ENCODE peak calls at places on chromosomes 2 and 18, in six cellular contexts. One of them, this sample, is unnamed.

GRCh38 chr2:119826370-119826961 is 66.7 kb downstream of the PTPN4 start:
- DNase-seq in MM.1S: peak
- DNase-seq in left lung: no peak
- DNase-seq in GM06990: no peak
- DNase-seq in BE2C: peak
- DNase-seq in body of pancreas: no peak
- DNase-seq in this sample: peak

GRCh38 chr2:69466728-69467127 is 29.5 kb upstream of the NFU1 start:
- DNase-seq in MM.1S: no peak
- DNase-seq in left lung: no peak
- DNase-seq in GM06990: no peak
- DNase-seq in BE2C: no peak
- DNase-seq in body of pancreas: no peak
- DNase-seq in this sample: no peak

GRCh38 chr18:58135806-58136331 is 91.8 kb downstream of the NEDD4L start:
- DNase-seq in MM.1S: peak
- DNase-seq in left lung: no peak
- DNase-seq in GM06990: no peak
- DNase-seq in BE2C: peak
- DNase-seq in body of pancreas: peak
- DNase-seq in this sample: peak

GRCh38 chr2:20201671-20202070 is 23.3 kb downstream of the SDC1 start:
- DNase-seq in MM.1S: no peak
- DNase-seq in left lung: no peak
- DNase-seq in GM06990: no peak
- DNase-seq in BE2C: no peak
- DNase-seq in body of pancreas: no peak
- DNase-seq in this sample: no peak

GRCh38 chr18:11570770-11571169 is 38.6 kb upstream of the SLC35G4 start:
- DNase-seq in MM.1S: peak
- DNase-seq in left lung: no peak
- DNase-seq in GM06990: no peak
- DNase-seq in BE2C: no peak
- DNase-seq in body of pancreas: no peak
- DNase-seq in this sample: peak

GRCh38 chr2:177586154-177586553 is 193.6 kb downstream of the AGPS start:
- DNase-seq in MM.1S: no peak
- DNase-seq in left lung: no peak
- DNase-seq in GM06990: no peak
- DNase-seq in BE2C: no peak
- DNase-seq in body of pancreas: no peak
- DNase-seq in this sample: no peak

GRCh38 chr2:167689444-167689843 is 558.0 kb downstream of the STK39 start:
- DNase-seq in MM.1S: no peak
- DNase-seq in left lung: no peak
- DNase-seq in GM06990: no peak
- DNase-seq in BE2C: no peak
- DNase-seq in body of pancreas: no peak
- DNase-seq in this sample: no peak

GRCh38 chr2:168156661-168157060 is 90.7 kb downstream of the STK39 start:
- DNase-seq in MM.1S: no peak
- DNase-seq in left lung: no peak
- DNase-seq in GM06990: no peak
- DNase-seq in BE2C: peak
- DNase-seq in body of pancreas: no peak
- DNase-seq in this sample: peak

GRCh38 chr18:52190630-52191029 is 149.4 kb upstream of the DCC start:
- DNase-seq in MM.1S: no peak
- DNase-seq in left lung: no peak
- DNase-seq in GM06990: no peak
- DNase-seq in BE2C: no peak
- DNase-seq in body of pancreas: no peak
- DNase-seq in this sample: no peak

GRCh38 chr2:25528173-25528572 is 145.2 kb downstream of the DTNB start:
- DNase-seq in MM.1S: no peak
- DNase-seq in left lung: no peak
- DNase-seq in GM06990: no peak
- DNase-seq in BE2C: no peak
- DNase-seq in body of pancreas: no peak
- DNase-seq in this sample: peak

GRCh38 chr2:216215991-216216390 is 106.8 kb downstream of the XRCC5 start:
- DNase-seq in MM.1S: peak
- DNase-seq in left lung: no peak
- DNase-seq in GM06990: no peak
- DNase-seq in BE2C: peak
- DNase-seq in body of pancreas: no peak
- DNase-seq in this sample: no peak
- TF ChIP-seq CTCF in MM.1S: peak
- TF ChIP-seq CTCF in left lung: no peak
- TF ChIP-seq CTCF in GM06990: peak
- TF ChIP-seq CTCF in BE2C: peak
- TF ChIP-seq CTCF in body of pancreas: no peak
- TF ChIP-seq CTCF in this sample: peak

DNA sequence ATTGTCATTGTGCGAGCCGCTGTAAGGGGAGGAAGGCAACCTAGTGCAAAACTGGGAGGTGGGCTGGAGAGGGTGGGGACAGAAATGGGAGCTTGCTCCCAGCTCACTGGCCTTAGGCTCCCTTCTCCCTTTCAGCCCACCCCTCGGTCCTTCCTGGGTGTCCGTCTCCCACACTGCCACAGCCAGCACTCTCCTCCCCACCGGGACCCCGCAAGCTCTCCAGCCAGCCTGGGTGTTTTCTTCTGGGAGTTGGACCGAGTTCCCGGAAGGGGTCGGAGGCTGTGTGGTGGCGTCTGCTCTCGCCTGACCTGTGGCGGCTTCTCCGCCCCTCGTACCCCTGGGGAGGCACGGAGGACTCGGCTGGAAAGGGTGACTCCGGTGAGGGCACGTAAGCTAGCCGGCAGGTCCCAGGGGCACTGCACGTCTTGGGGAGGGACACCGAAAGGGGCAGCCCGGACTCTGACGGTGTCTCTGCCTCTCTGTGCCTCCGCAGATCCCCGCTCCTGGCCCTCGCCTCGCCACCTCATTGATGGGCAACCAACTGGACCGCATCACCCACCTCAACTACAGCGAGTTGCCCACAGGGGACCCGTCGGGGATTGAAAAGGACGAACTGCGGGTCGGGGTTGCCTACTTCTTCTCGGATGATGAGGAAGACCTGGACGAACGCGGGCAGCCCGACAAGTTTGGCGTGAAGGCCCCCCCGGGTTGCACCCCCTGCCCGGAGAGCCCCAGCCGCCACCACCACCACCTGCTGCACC is 1.1 kb downstream of the LRATD1 start:
- DNase-seq in MM.1S: no peak
- DNase-seq in left lung: no peak
- DNase-seq in GM06990: no peak
- DNase-seq in BE2C: no peak
- DNase-seq in body of pancreas: peak
- DNase-seq in this sample: no peak
- H3K4me3 ChIP-seq in MM.1S: no peak
- H3K4me3 ChIP-seq in left lung: peak
- H3K4me3 ChIP-seq in GM06990: no peak
- H3K4me3 ChIP-seq in BE2C: peak
- H3K4me3 ChIP-seq in body of pancreas: peak
- H3K4me3 ChIP-seq in this sample: peak

GRCh38 chr18:74152270-74152669 is 3.9 kb downstream of the TIMM21 start:
- DNase-seq in MM.1S: no peak
- DNase-seq in left lung: no peak
- DNase-seq in GM06990: no peak
- DNase-seq in BE2C: no peak
- DNase-seq in body of pancreas: no peak
- DNase-seq in this sample: no peak

GRCh38 chr18:74146756-74147155 is 878 bp downstream of the FBXO15 start:
- DNase-seq in MM.1S: no peak
- DNase-seq in left lung: no peak
- DNase-seq in GM06990: no peak
- DNase-seq in BE2C: no peak
- DNase-seq in body of pancreas: no peak
- DNase-seq in this sample: no peak

GRCh38 chr18:74147491-74147778 is 199 bp downstream of the FBXO15 start:
- DNase-seq in MM.1S: no peak
- DNase-seq in left lung: no peak
- DNase-seq in GM06990: no peak
- DNase-seq in BE2C: no peak
- DNase-seq in body of pancreas: no peak
- DNase-seq in this sample: no peak

GRCh38 chr18:74148543-74149070 is 284 bp downstream of the TIMM21 start:
- DNase-seq in MM.1S: no peak
- DNase-seq in left lung: no peak
- DNase-seq in GM06990: no peak
- DNase-seq in BE2C: no peak
- DNase-seq in body of pancreas: no peak
- DNase-seq in this sample: no peak

DNA sequence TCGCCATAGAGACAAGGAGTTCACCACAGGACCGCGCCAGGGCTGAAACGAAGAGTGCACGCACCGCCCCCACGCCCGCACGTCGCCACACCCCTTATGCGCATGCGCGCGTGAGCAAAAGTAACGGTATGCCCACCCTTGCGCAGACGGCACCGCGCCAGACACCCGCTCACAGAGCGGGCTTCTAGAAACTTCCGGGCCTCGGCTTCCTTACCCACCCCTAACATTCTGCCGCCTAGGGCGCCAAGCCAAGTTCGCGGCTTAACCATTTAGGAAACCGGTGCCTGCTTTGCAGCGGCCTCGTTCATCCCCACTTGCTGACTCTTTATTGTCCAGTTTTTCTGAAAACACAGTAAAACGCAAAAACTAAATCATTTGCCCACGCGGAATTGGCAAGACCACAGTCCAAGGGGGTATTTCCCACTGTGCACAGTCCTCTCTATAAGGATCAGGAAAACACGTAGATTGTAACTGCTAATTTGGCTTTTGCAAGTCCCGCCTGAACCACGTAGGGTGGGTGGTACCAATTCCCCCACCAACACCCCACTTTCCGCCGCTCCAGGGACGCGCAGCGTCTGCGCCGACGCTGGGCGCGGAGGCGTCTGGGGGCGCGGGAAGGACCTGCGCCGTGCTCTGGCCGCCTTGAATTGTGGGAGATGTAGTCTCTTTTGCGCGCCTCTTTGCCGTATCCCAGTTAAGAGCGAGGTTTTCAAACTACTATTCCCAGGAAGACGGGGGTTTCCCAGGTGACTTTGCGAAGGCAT is at the start of the genes FBXO15 and TIMM21:
- DNase-seq in MM.1S: peak
- DNase-seq in left lung: peak
- DNase-seq in GM06990: peak
- DNase-seq in BE2C: peak
- DNase-seq in body of pancreas: peak
- DNase-seq in this sample: peak
- TF ChIP-seq CTCF in MM.1S: no peak
- TF ChIP-seq CTCF in left lung: no peak
- TF ChIP-seq CTCF in GM06990: no peak
- TF ChIP-seq CTCF in BE2C: no peak
- TF ChIP-seq CTCF in body of pancreas: no peak
- TF ChIP-seq CTCF in this sample: no peak

GRCh38 chr18:35264409-35264808 is 23.6 kb downstream of the ZNF397 start:
- DNase-seq in MM.1S: no peak
- DNase-seq in left lung: no peak
- DNase-seq in GM06990: no peak
- DNase-seq in BE2C: no peak
- DNase-seq in body of pancreas: no peak
- DNase-seq in this sample: no peak

GRCh38 chr18:35267809-35268208 is 22.2 kb downstream of the ZSCAN30 start:
- DNase-seq in MM.1S: no peak
- DNase-seq in left lung: no peak
- DNase-seq in GM06990: no peak
- DNase-seq in BE2C: peak
- DNase-seq in body of pancreas: peak
- DNase-seq in this sample: no peak

GRCh38 chr18:35268811-35269210 is 21.2 kb downstream of the ZSCAN30 start:
- DNase-seq in MM.1S: no peak
- DNase-seq in left lung: no peak
- DNase-seq in GM06990: no peak
- DNase-seq in BE2C: no peak
- DNase-seq in body of pancreas: no peak
- DNase-seq in this sample: no peak

GRCh38 chr18:35271656-35272055 is 18.4 kb downstream of the ZSCAN30 start:
- DNase-seq in MM.1S: no peak
- DNase-seq in left lung: no peak
- DNase-seq in GM06990: no peak
- DNase-seq in BE2C: no peak
- DNase-seq in body of pancreas: no peak
- DNase-seq in this sample: no peak

DNA sequence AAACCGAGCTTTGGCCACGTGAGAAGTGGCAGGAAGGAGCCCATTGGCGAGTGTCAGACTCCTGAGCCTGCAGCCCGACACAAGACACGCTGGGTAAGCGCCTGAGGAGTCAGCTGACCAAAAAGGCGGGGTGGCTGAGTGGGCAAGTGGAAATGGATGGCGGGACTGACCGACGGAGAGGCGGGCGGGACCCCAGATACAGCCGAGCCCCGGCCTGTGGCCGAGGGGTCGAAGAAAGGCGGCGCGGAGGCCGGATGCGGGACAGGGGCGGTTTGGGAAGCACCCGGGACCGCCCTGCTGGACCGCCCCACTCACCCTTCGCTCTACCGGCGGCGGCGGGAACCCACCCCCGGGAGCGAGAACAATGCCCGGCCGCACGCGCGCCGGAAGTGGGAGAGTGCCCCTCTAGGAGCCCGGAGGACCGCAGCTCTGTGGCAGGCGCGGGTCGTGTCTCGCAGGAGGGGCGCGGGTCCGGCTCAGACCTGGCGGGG is 22.8 kb downstream of the ZSCAN30 start:
- DNase-seq in MM.1S: no peak
- DNase-seq in left lung: peak
- DNase-seq in GM06990: peak
- DNase-seq in BE2C: peak
- DNase-seq in body of pancreas: peak
- DNase-seq in this sample: peak
- H3K4me3 ChIP-seq in MM.1S: no peak
- H3K4me3 ChIP-seq in left lung: peak
- H3K4me3 ChIP-seq in GM06990: no peak
- H3K4me3 ChIP-seq in BE2C: peak
- H3K4me3 ChIP-seq in body of pancreas: peak
- H3K4me3 ChIP-seq in this sample: peak

GRCh38 chr18:7164610-7165009 is 47.0 kb upstream of the LAMA1 start:
- DNase-seq in MM.1S: peak
- DNase-seq in left lung: no peak
- DNase-seq in GM06990: no peak
- DNase-seq in BE2C: no peak
- DNase-seq in body of pancreas: no peak
- DNase-seq in this sample: no peak
- TF ChIP-seq CTCF in MM.1S: peak
- TF ChIP-seq CTCF in left lung: no peak
- TF ChIP-seq CTCF in GM06990: peak
- TF ChIP-seq CTCF in BE2C: peak
- TF ChIP-seq CTCF in body of pancreas: no peak
- TF ChIP-seq CTCF in this sample: peak

GRCh38 chr2:73830871-73831401 is 2.2 kb downstream of the STAMBP start:
- DNase-seq in MM.1S: no peak
- DNase-seq in left lung: no peak
- DNase-seq in GM06990: no peak
- DNase-seq in BE2C: no peak
- DNase-seq in body of pancreas: no peak
- DNase-seq in this sample: peak
- H3K4me3 ChIP-seq in MM.1S: no peak
- H3K4me3 ChIP-seq in left lung: no peak
- H3K4me3 ChIP-seq in GM06990: no peak
- H3K4me3 ChIP-seq in BE2C: no peak
- H3K4me3 ChIP-seq in body of pancreas: no peak
- H3K4me3 ChIP-seq in this sample: no peak

This sample was measured in astrocyte of the spinal cord.